ENCODE peak calls at places on chromosomes 7 and 10, in seven cellular contexts. X, U, C, Q, F, O and V are unnamed samples.

GRCh38 chr10:86342111-86342863 is 24.3 kb downstream of the GRID1 start:
- DNase-seq in Q (no peak), O (no peak), F (no peak), X (no peak), U (no peak), C (no peak), V (no peak)

GRCh38 chr7:1054438-1055083 is 10.2 kb downstream of the GPR146 start:
- DNase-seq in U (no peak), Q (no peak), F (no peak), X (no peak), O (no peak), C (no peak), V (no peak)

GRCh38 chr7:77796109-77796508 is 2.1 kb downstream of the TMEM60 start:
- DNase-seq in U (no peak), O (no peak), Q (no peak), X (no peak), F (no peak), C (no peak), V (no peak)

GRCh38 chr10:122344741-122345258 is 29.7 kb upstream of the PLEKHA1 start:
- DNase-seq in C (no peak), U (no peak), X (no peak), Q (no peak), F (peak; percentile 95), O (peak; percentile 65), V (peak; percentile 53)

GRCh38 chr7:45026984-45027773 is 27.2 kb downstream of the CCM2 start:
- DNase-seq in Q (no peak), X (no peak), O (no peak), F (peak; percentile 17), C (no peak), U (peak; percentile 23), V (no peak)

GRCh38 chr7:11911900-11912299 is 79.9 kb upstream of the THSD7A start:
- DNase-seq in C (peak; percentile 25), X (no peak), U (no peak), Q (no peak), F (no peak), O (no peak), V (no peak)

GRCh38 chr10:132397671-132398565 is 918 bp downstream of the PWWP2B start:
- DNase-seq in F (peak; percentile 69), C (no peak), U (no peak), Q (peak; percentile 87), O (peak; percentile 30), X (peak; percentile 59), V (peak; percentile 67)

GRCh38 chr10:50861370-50861769 is 24.1 kb downstream of the A1CF start:
- DNase-seq in F (no peak), X (no peak), O (no peak), Q (no peak), U (no peak), C (no peak), V (no peak)

GRCh38 chr7:36969376-36969775 is 245.1 kb upstream of the AOAH start:
- DNase-seq in O (no peak), C (no peak), X (no peak), Q (no peak), U (no peak), F (peak; percentile 33), V (no peak)

GRCh38 chr7:31788445-31788844 is 101.4 kb downstream of the PPP1R17 start:
- DNase-seq in F (no peak), O (no peak), C (no peak), U (no peak), X (no peak), Q (no peak), V (no peak)

GRCh38 chr10:24722676-24723385 is 856 bp downstream of the ARHGAP21 start:
- DNase-seq in C (no peak), F (peak; percentile 48), X (peak; percentile 71), U (no peak), Q (peak; percentile 84), O (peak; percentile 74), V (peak; percentile 64)